ENCODE peak calls at places on chromosome 1, in four cellular contexts. D is HEK293T, H is SW480, Y is stomach. V is an unnamed sample.
A peak's percentile ranks its signal among the peaks of the same experiment; 100 is the strongest.

GRCh38 chr1:22789356-22789994 is 78.8 kb downstream of the EPHB2 start:
- DNase-seq in H (peak; percentile 29), D (no peak), Y (no peak), V (no peak)

GRCh38 chr1:41313661-41314131 is 47.5 kb upstream of the FOXO6 start:
- DNase-seq in H (no peak), Y (no peak), D (peak; percentile 70), V (peak; percentile 63)

GRCh38 chr1:156655151-156655903 is 13.4 kb downstream of the BCAN start:
- DNase-seq in D (no peak), H (no peak), Y (no peak), V (no peak)

GRCh38 chr1:226674892-226675719 is 64.0 kb downstream of the ITPKB start:
- DNase-seq in H (no peak), Y (peak; percentile 54), D (no peak), V (no peak)

GRCh38 chr1:189269011-189269410 is 1208.7 kb downstream of the BRINP3 start:
- DNase-seq in H (no peak), D (peak; percentile 20), Y (no peak), V (no peak)

GRCh38 chr1:93710949-93711591 is 29.4 kb upstream of the BCAR3 start:
- DNase-seq in Y (no peak), D (no peak), H (no peak), V (peak; percentile 8)

GRCh38 chr1:89464008-89464407 is 60.6 kb upstream of the LRRC8B start:
- DNase-seq in D (no peak), Y (no peak), H (no peak), V (no peak)

GRCh38 chr1:106480629-106481028 is 575.8 kb upstream of the PRMT6 start:
- DNase-seq in H (no peak), Y (no peak), D (no peak), V (no peak)

GRCh38 chr1:14924455-14925325 is 228.9 kb upstream of the TMEM51 start:
- DNase-seq in Y (peak; percentile 57), H (peak; percentile 38), D (peak; percentile 60), V (no peak)

GRCh38 chr1:15749399-15750291 is 7.3 kb downstream of the TMEM82 start:
- DNase-seq in D (no peak), H (no peak), Y (no peak), V (no peak)

GRCh38 chr1:206674745-206675175 is 9.9 kb upstream of the MAPKAPK2 start:
- DNase-seq in H (no peak), D (no peak), Y (peak; percentile 81), V (no peak)